ENCODE peak calls at places on chromosomes 16 and 17, in ten cellular contexts. X is left colon; F is dorsolateral prefrontal cortex; A is AML-193; J is CD8-positive, alpha-beta memory T cell; D is Kasumi-1; S is NCI-H187; C is HuH-7.5; Z is GM23248; L is aorta. M is an unnamed sample.

GRCh38 chr16:56090076-56090475 is 101.2 kb upstream of the GNAO1 start:
- DNase-seq in X (no peak), F (no peak), A (no peak), J (no peak), D (no peak), S (no peak), C (no peak), Z (no peak), L (no peak), M (no peak)

GRCh38 chr16:67447508-67448076 is 16.7 kb downstream of the HSD11B2 start:
- DNase-seq in X (no peak), F (no peak), A (peak), J (no peak), D (peak), S (no peak), C (peak), Z (peak), L (no peak), M (no peak)

GRCh38 chr17:82767041-82767754 is 15.3 kb downstream of the TBCD start:
- DNase-seq in X (no peak), F (peak), A (peak), J (no peak), D (peak), S (no peak), C (peak), Z (peak), L (peak), M (peak)

GRCh38 chr16:84461029-84461415 is 43.4 kb downstream of the MEAK7 start:
- DNase-seq in X (no peak), F (peak), A (no peak), J (no peak), D (no peak), S (no peak), C (no peak), Z (no peak), L (no peak), M (no peak)

GRCh38 chr16:51153275-51153991 is 2.4 kb upstream of the SALL1 start:
- DNase-seq in X (no peak), F (no peak), A (no peak), J (no peak), D (no peak), S (no peak), C (no peak), Z (peak), L (no peak), M (peak)

GRCh38 chr17:57935833-57936807 is 19.1 kb downstream of the CUEDC1 start:
- DNase-seq in X (peak), F (no peak), A (no peak), J (no peak), D (no peak), S (no peak), C (no peak), Z (peak), L (peak), M (peak)

GRCh38 chr17:10745231-10745630 is 15.4 kb upstream of the TMEM220 start:
- DNase-seq in X (no peak), F (no peak), A (no peak), J (no peak), D (no peak), S (no peak), C (no peak), Z (peak), L (no peak), M (no peak)

GRCh38 chr16:22141746-22142145 is 20.6 kb upstream of the SDR42E2 start:
- DNase-seq in X (no peak), F (no peak), A (peak), J (no peak), D (no peak), S (no peak), C (peak), Z (peak), L (no peak), M (no peak)

GRCh38 chr16:73177896-73178295 is 130.0 kb upstream of the ZFHX3 start:
- DNase-seq in X (no peak), F (no peak), A (no peak), J (no peak), D (no peak), S (no peak), C (no peak), Z (no peak), L (no peak), M (no peak)

GRCh38 chr17:305090-305976 is 47.3 kb downstream of the RPH3AL start:
- DNase-seq in X (peak), F (no peak), A (no peak), J (peak), D (no peak), S (no peak), C (no peak), Z (peak), L (peak), M (no peak)

GRCh38 chr16:53022374-53022773 is 30.3 kb downstream of the CHD9NB start:
- DNase-seq in X (no peak), F (peak), A (peak), J (no peak), D (peak), S (no peak), C (peak), Z (peak), L (no peak), M (peak)

GRCh38 chr17:3528604-3529511 is 28.8 kb downstream of the TRPV3 start:
- DNase-seq in X (no peak), F (peak), A (no peak), J (no peak), D (no peak), S (no peak), C (no peak), Z (no peak), L (no peak), M (no peak)

GRCh38 chr16:74995986-74996385 is 2.8 kb upstream of the ZNRF1 start:
- DNase-seq in X (no peak), F (no peak), A (no peak), J (no peak), D (no peak), S (no peak), C (no peak), Z (no peak), L (no peak), M (no peak)

GRCh38 chr16:48623304-48624016 is 13.5 kb upstream of the N4BP1 start:
- DNase-seq in X (peak), F (peak), A (peak), J (peak), D (peak), S (peak), C (peak), Z (peak), L (peak), M (peak)

GRCh38 chr17:82520041-82520910 is 744 bp downstream of the FOXK2 start:
- DNase-seq in X (no peak), F (no peak), A (peak), J (peak), D (peak), S (no peak), C (no peak), Z (peak), L (peak), M (no peak)

GRCh38 chr17:1947229-1947742 is 77.8 kb downstream of the RTN4RL1 start:
- DNase-seq in X (no peak), F (peak), A (no peak), J (no peak), D (no peak), S (no peak), C (no peak), Z (no peak), L (no peak), M (no peak)

GRCh38 chr16:85670840-85671239 is 17.9 kb downstream of the GINS2 start:
- DNase-seq in X (no peak), F (no peak), A (no peak), J (no peak), D (no peak), S (no peak), C (no peak), Z (no peak), L (peak), M (no peak)

GRCh38 chr17:73571524-73572130 is 72.6 kb downstream of the SDK2 start:
- DNase-seq in X (no peak), F (no peak), A (no peak), J (no peak), D (no peak), S (peak), C (no peak), Z (no peak), L (no peak), M (no peak)

GRCh38 chr17:12665263-12666210 is at the start of gene MYOCD:
- DNase-seq in X (peak), F (no peak), A (no peak), J (no peak), D (no peak), S (no peak), C (no peak), Z (peak), L (peak), M (no peak)

GRCh38 chr17:39239640-39240314 is 14.0 kb upstream of the STAC2 start:
- DNase-seq in X (no peak), F (no peak), A (peak), J (peak), D (no peak), S (no peak), C (peak), Z (no peak), L (no peak), M (no peak)